ENCODE peak calls at places on chromosomes 11 and 22, in four cellular contexts. B, C, F and U are unnamed samples.

GRCh38 chr22:44603774-44604173 is 98.2 kb upstream of the PRR5 start:
- DNase-seq in B (no peak), F (no peak), C (no peak), U (no peak)

GRCh38 chr11:267491-267994 is 10.7 kb upstream of the NLRP6 start:
- DNase-seq in C (no peak), F (no peak), B (no peak), U (no peak)

GRCh38 chr11:126257764-126258163 is 10.9 kb downstream of the SRPRA start:
- DNase-seq in C (no peak), B (peak; percentile 47), F (no peak), U (no peak)

GRCh38 chr22:23225724-23226496 is 45.6 kb downstream of the BCR start:
- DNase-seq in F (no peak), C (no peak), B (peak; percentile 81), U (no peak)

GRCh38 chr11:36622431-36623136 is 24.5 kb upstream of the RAG2 start:
- DNase-seq in C (peak; percentile 32), B (peak; percentile 44), F (peak; percentile 46), U (no peak)

GRCh38 chr11:35260342-35260985 is 121.5 kb downstream of the CD44 start:
- DNase-seq in B (peak; percentile 89), C (no peak), F (no peak), U (no peak)

GRCh38 chr22:25900880-25901279 is 158.9 kb downstream of the MYO18B start:
- DNase-seq in F (no peak), B (no peak), C (no peak), U (no peak)

GRCh38 chr11:14237333-14237988 is 121.5 kb downstream of the RRAS2 start:
- DNase-seq in F (no peak), C (no peak), B (no peak), U (no peak)

GRCh38 chr22:30086496-30086895 is 6.2 kb downstream of the HORMAD2 start:
- DNase-seq in F (no peak), C (no peak), B (no peak), U (no peak)

GRCh38 chr22:44522526-44523170 is 24.6 kb upstream of the RTL6 start:
- DNase-seq in C (no peak), F (no peak), B (no peak), U (no peak)

GRCh38 chr11:63770763-63771162 is 2.2 kb upstream of the ZFTA start:
- DNase-seq in F (no peak), C (no peak), B (no peak), U (no peak)

GRCh38 chr22:48760481-48761238 is 1067.0 kb downstream of the BRD1 start:
- DNase-seq in F (no peak), C (no peak), B (no peak), U (no peak)